ENCODE peak calls at places on chromosomes 12 and 14, in five cellular contexts. N is A549; D is tibial nerve; F is naive thymus-derived CD4-positive, alpha-beta T cell; T is WERI-Rb-1. L is an unnamed sample.

GRCh38 chr12:4833511-4833910 is 76.2 kb upstream of the KCNA1 start:
- DNase-seq in N (no peak), D (no peak), F (no peak), T (no peak), L (no peak)

GRCh38 chr14:44112774-44113460 is 394.2 kb downstream of the FSCB start:
- DNase-seq in N (no peak), D (no peak), F (no peak), T (no peak), L (peak)

GRCh38 chr12:10554228-10554970 is 48.7 kb downstream of the EIF2S3B start:
- DNase-seq in N (no peak), D (no peak), F (peak), T (no peak), L (no peak)

GRCh38 chr12:56688846-56689113 is 696 bp upstream of the PTGES3 start:
- DNase-seq in N (no peak), D (no peak), F (no peak), T (no peak), L (no peak)

GRCh38 chr14:21055473-21056117 is 2.0 kb upstream of the RNASE8 start:
- DNase-seq in N (no peak), D (no peak), F (no peak), T (no peak), L (no peak)

GRCh38 chr14:103522028-103522581 is 525 bp downstream of the CKB start:
- DNase-seq in N (no peak), D (no peak), F (peak), T (no peak), L (no peak)

GRCh38 chr12:122967151-122967550 is 888 bp upstream of the ABCB9 start:
- DNase-seq in N (no peak), D (no peak), F (no peak), T (no peak), L (no peak)

GRCh38 chr12:118430516-118430915 is 54.2 kb downstream of the SUDS3 start:
- DNase-seq in N (no peak), D (no peak), F (no peak), T (no peak), L (no peak)

GRCh38 chr12:13980548-13981295 is 680 bp downstream of the GRIN2B start:
- DNase-seq in N (peak), D (no peak), F (no peak), T (peak), L (no peak)

GRCh38 chr12:88298761-88299242 is 156.7 kb downstream of the TMTC3 start:
- DNase-seq in N (peak), D (no peak), F (no peak), T (no peak), L (peak)

GRCh38 chr14:94515426-94515825 is 6.2 kb upstream of the SERPINA12 start:
- DNase-seq in N (no peak), D (no peak), F (no peak), T (no peak), L (no peak)

GRCh38 chr14:70032447-70032846 is 153.2 kb downstream of the SMOC1 start:
- DNase-seq in N (peak), D (no peak), F (no peak), T (no peak), L (no peak)

GRCh38 chr14:50600849-50601248 is 40.9 kb downstream of the ATL1 start:
- DNase-seq in N (peak), D (no peak), F (no peak), T (no peak), L (no peak)

GRCh38 chr14:29220077-29220476 is 453.5 kb downstream of the FOXG1 start:
- DNase-seq in N (no peak), D (no peak), F (no peak), T (peak), L (no peak)

GRCh38 chr14:36973806-36974442 is 198.5 kb downstream of the SLC25A21 start:
- DNase-seq in N (peak), D (no peak), F (no peak), T (no peak), L (peak)

GRCh38 chr12:53171725-53172329 is 8.7 kb upstream of the ZNF740 start:
- DNase-seq in N (peak), D (no peak), F (no peak), T (no peak), L (no peak)

GRCh38 chr14:55752580-55753365 is 172.8 kb downstream of the KTN1 start:
- DNase-seq in N (peak), D (no peak), F (no peak), T (no peak), L (peak)

GRCh38 chr12:77796775-77797174 is 33.9 kb upstream of the NAV3 start:
- DNase-seq in N (no peak), D (no peak), F (no peak), T (no peak), L (no peak)

GRCh38 chr12:29426516-29426915 is 45.5 kb upstream of the ERGIC2 start:
- DNase-seq in N (no peak), D (no peak), F (no peak), T (no peak), L (no peak)

GRCh38 chr12:52604859-52605258 is 3.6 kb upstream of the KRT72 start:
- DNase-seq in N (peak), D (no peak), F (no peak), T (no peak), L (no peak)

GRCh38 chr14:24114536-24115450 is at the start of the genes DCAF11 and NRL:
- DNase-seq in N (peak), D (peak), F (peak), T (peak), L (peak)

GRCh38 chr14:24115451-24116110 is 832 bp upstream of the NRL start:
- DNase-seq in N (no peak), D (no peak), F (no peak), T (no peak), L (no peak)

GRCh38 chr14:24116111-24116809 is 1.5 kb upstream of the NRL start:
- DNase-seq in N (no peak), D (no peak), F (no peak), T (no peak), L (no peak)

GRCh38 chr14:24113801-24114535 is 609 bp upstream of the DCAF11 start:
- DNase-seq in N (peak), D (peak), F (no peak), T (peak), L (peak)

DNA sequence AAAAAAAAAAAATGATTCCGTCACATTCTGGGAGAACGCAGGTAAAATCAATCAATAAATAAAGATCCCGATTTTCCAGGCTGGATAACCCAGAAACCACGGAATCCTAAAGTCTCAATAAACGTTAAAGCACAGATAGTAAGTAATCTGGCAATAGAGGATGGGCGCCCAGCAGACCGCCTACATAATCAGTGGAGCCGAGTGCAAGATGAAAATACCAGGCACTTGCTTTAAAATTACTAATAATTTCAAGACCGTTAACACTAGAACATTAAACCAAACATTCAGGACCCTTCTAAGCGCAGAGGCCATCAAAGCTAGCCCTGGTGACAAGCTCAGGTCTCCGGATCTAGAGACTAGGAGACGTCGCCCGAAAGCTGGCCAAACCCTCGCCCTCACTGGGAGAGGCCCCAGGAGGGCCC is 1.2 kb upstream of the DCAF11 start:
- DNase-seq in N (no peak), D (no peak), F (no peak), T (no peak), L (no peak)
- H3K27ac ChIP-seq in N (peak), D (peak), F (peak), T (peak), L (peak)

GRCh38 chr14:105197274-105197673 is 16.2 kb upstream of the NUDT14 start:
- DNase-seq in N (peak), D (no peak), F (no peak), T (no peak), L (no peak)

GRCh38 chr14:105200641-105201040 is 19.5 kb upstream of the NUDT14 start:
- DNase-seq in N (no peak), D (no peak), F (no peak), T (no peak), L (no peak)

GRCh38 chr14:105199093-105199492 is 18.0 kb upstream of the NUDT14 start:
- DNase-seq in N (no peak), D (no peak), F (no peak), T (peak), L (no peak)

GRCh38 chr14:105200074-105200473 is 19.0 kb upstream of the NUDT14 start:
- DNase-seq in N (no peak), D (no peak), F (no peak), T (no peak), L (no peak)

GRCh38 chr14:105198588-105198987 is 17.5 kb upstream of the NUDT14 start:
- DNase-seq in N (no peak), D (no peak), F (no peak), T (no peak), L (no peak)
- H3K27ac ChIP-seq in N (peak), D (no peak), F (no peak), T (no peak), L (no peak)

GRCh38 chr14:65100905-65101541 is 1.3 kb downstream of the MAX start:
- DNase-seq in N (no peak), D (no peak), F (peak), T (no peak), L (no peak)

GRCh38 chr14:65096323-65097089 is 5.8 kb downstream of the MAX start:
- DNase-seq in N (no peak), D (no peak), F (no peak), T (no peak), L (no peak)

GRCh38 chr14:65095633-65096205 is 6.6 kb downstream of the MAX start:
- DNase-seq in N (no peak), D (peak), F (no peak), T (no peak), L (no peak)

GRCh38 chr14:65101631-65102440 is 481 bp downstream of the MAX start:
- DNase-seq in N (no peak), D (no peak), F (peak), T (peak), L (no peak)

DNA sequence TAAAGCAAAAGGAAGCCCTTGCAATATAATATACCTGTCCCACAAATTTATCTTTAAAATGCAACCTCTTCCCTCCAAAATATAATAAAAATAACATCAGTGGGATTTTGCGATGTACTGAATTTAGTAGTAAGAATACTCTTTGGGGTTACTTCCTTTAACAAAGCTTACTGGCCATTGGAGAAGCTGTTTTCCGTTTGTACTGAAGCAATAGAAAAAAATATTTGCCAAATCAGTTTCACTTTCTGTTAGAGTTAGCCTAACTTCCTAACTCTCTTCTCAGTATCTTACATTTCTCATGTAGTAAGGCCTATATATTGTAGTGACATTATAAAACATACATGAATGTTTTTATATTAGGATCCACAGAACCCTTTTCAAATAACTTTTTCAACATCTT is 3.7 kb downstream of the MAX start:
- DNase-seq in N (no peak), D (no peak), F (peak), T (no peak), L (no peak)
- H3K27ac ChIP-seq in N (no peak), D (peak), F (peak), T (no peak), L (no peak)

GRCh38 chr14:38704220-38704619 is 398.8 kb downstream of the SEC23A start:
- DNase-seq in N (no peak), D (no peak), F (no peak), T (no peak), L (no peak)
- H3K27ac ChIP-seq in N (no peak), D (no peak), F (no peak), T (no peak), L (no peak)

GRCh38 chr14:93103392-93104080 is 12.2 kb downstream of the ITPK1 start:
- DNase-seq in N (no peak), D (no peak), F (peak), T (no peak), L (no peak)

GRCh38 chr14:93104961-93105360 is 10.8 kb downstream of the ITPK1 start:
- DNase-seq in N (no peak), D (no peak), F (no peak), T (no peak), L (no peak)

GRCh38 chr14:93106541-93107156 is 9.1 kb downstream of the ITPK1 start:
- DNase-seq in N (no peak), D (no peak), F (no peak), T (no peak), L (no peak)

GRCh38 chr14:93107383-93107782 is 8.3 kb downstream of the ITPK1 start:
- DNase-seq in N (no peak), D (no peak), F (no peak), T (no peak), L (no peak)

DNA sequence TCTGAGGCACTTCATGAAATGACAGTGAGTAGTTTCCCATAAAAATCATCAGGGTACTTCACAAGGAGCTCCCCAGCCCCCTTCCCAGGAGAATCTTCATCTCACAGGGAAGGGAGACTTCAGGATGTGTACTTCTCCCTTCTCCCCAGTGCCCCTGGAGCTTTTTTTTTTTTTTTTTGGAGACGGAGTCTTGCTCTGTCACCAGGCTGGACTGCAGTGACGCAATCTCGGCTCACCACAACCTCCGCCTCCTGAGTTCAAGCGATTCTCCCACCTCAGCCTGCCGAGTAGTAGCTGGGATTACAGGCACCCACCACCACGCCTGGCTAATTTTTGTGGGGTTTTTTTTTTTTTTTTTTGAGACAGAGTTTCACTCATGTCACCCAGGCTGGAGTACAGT is 10.4 kb downstream of the ITPK1 start:
- DNase-seq in N (no peak), D (no peak), F (no peak), T (no peak), L (no peak)
- H3K27ac ChIP-seq in N (no peak), D (peak), F (no peak), T (no peak), L (no peak)

DNA sequence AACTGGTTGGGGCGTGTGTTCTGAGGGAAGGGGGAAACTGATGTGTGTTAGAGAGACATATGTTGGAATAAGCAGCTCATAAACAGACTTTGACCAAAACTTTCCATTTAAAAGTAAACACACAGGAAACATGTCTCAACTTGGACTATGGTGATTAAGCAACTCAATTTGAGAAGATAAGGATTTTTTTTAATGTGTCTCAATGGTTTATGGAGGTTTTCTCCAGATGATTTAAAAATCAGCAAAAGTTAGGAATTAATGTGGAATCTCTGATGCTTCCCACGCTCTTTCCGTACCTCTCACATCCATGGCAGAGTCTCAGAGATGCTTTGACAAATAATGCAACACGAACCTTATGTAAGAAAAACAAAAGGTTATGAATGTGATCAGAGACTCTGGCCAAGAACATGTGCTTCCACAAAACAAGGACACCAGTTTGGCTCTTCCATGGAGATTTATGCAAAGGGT is 76.8 kb downstream of the FOXN3 start:
- DNase-seq in N (no peak), D (no peak), F (no peak), T (no peak), L (peak)
- H3K27ac ChIP-seq in N (peak), D (no peak), F (no peak), T (no peak), L (no peak)

DNA sequence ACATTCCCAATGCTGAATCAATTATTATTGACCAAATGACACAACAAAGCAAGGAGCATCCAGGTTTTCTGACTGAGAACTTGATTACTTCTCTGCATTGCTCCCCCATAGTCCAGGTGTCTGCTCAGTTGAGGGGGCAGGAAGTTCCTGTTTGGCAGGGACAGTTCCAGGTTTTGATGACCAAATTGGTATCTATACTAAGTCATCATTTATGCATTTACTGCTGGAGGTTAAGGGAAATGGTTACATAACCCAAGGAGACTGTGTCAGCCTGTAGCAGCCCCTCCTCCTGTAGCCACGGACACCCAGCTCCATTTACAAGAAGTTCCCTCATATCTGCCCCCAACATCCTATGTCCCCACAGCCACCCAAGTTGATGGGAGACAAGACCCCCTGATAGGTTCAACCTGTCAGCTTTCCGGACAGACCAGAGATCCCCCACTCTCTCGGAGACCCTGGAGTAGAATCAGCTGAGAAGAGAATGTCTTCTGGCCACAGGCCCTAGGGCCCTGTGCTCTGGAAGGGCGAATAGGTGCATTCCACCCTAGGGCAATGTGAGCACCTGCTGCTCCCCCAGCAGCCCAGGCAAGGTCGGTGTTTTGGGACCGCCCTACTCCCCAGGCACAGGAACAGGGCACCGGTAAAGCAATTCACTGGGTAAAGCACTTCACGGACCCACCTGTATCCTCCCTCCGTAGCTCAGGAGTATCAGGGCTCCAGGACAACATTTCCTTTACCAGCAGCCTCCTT is 23.6 kb downstream of the IRF2BPL start:
- DNase-seq in N (no peak), D (no peak), F (no peak), T (no peak), L (no peak)
- H3K27ac ChIP-seq in N (peak), D (no peak), F (no peak), T (no peak), L (peak)

L was measured in epithelial cell of prostate.